ENCODE peak calls at places on chromosomes 5 and 9, in ten cellular contexts. One of them, this sample, is unnamed.

GRCh38 chr5:172530406-172530805 is 76.1 kb upstream of the SH3PXD2B start:
- DNase-seq in thyroid gland: no peak
- DNase-seq in heart left ventricle: no peak
- DNase-seq in heart right ventricle: no peak
- DNase-seq in cardiac muscle cell: no peak
- DNase-seq in aorta: no peak
- DNase-seq in psoas muscle: no peak
- DNase-seq in tibial artery: no peak
- DNase-seq in uterus: no peak
- DNase-seq in CD8-positive, alpha-beta T cell: no peak
- DNase-seq in this sample: no peak

GRCh38 chr5:1525624-1525985 is 1.8 kb upstream of the LPCAT1 start:
- DNase-seq in psoas muscle: no peak
- DNase-seq in cardiac muscle cell: no peak
- DNase-seq in thyroid gland: no peak
- DNase-seq in aorta: peak; percentile 38
- DNase-seq in heart right ventricle: no peak
- DNase-seq in uterus: no peak
- DNase-seq in tibial artery: no peak
- DNase-seq in CD8-positive, alpha-beta T cell: no peak
- DNase-seq in heart left ventricle: no peak
- DNase-seq in this sample: no peak

GRCh38 chr9:105405514-105406131 is 42.2 kb upstream of the FSD1L start:
- DNase-seq in heart right ventricle: no peak
- DNase-seq in uterus: no peak
- DNase-seq in cardiac muscle cell: no peak
- DNase-seq in aorta: no peak
- DNase-seq in thyroid gland: no peak
- DNase-seq in CD8-positive, alpha-beta T cell: peak; percentile 25
- DNase-seq in psoas muscle: no peak
- DNase-seq in heart left ventricle: no peak
- DNase-seq in tibial artery: no peak
- DNase-seq in this sample: no peak

GRCh38 chr9:36485647-36486453 is 85.8 kb upstream of the RNF38 start:
- DNase-seq in heart right ventricle: peak; percentile 17
- DNase-seq in heart left ventricle: peak; percentile 23
- DNase-seq in uterus: no peak
- DNase-seq in tibial artery: peak; percentile 67
- DNase-seq in cardiac muscle cell: no peak
- DNase-seq in aorta: no peak
- DNase-seq in psoas muscle: no peak
- DNase-seq in thyroid gland: no peak
- DNase-seq in CD8-positive, alpha-beta T cell: no peak
- DNase-seq in this sample: peak; percentile 28

GRCh38 chr9:131876486-131876885 is 136.6 kb upstream of the RAPGEF1 start:
- DNase-seq in CD8-positive, alpha-beta T cell: no peak
- DNase-seq in uterus: no peak
- DNase-seq in tibial artery: peak; percentile 16
- DNase-seq in heart right ventricle: no peak
- DNase-seq in psoas muscle: no peak
- DNase-seq in aorta: no peak
- DNase-seq in thyroid gland: no peak
- DNase-seq in heart left ventricle: no peak
- DNase-seq in cardiac muscle cell: no peak
- DNase-seq in this sample: no peak

GRCh38 chr5:174096619-174097018 is 51.1 kb downstream of the NSG2 start:
- DNase-seq in heart right ventricle: no peak
- DNase-seq in psoas muscle: no peak
- DNase-seq in CD8-positive, alpha-beta T cell: no peak
- DNase-seq in aorta: no peak
- DNase-seq in cardiac muscle cell: no peak
- DNase-seq in heart left ventricle: no peak
- DNase-seq in tibial artery: no peak
- DNase-seq in uterus: no peak
- DNase-seq in thyroid gland: no peak
- DNase-seq in this sample: no peak

GRCh38 chr9:37679649-37680402 is 29.1 kb downstream of the FRMPD1 start:
- DNase-seq in CD8-positive, alpha-beta T cell: no peak
- DNase-seq in psoas muscle: no peak
- DNase-seq in heart right ventricle: no peak
- DNase-seq in cardiac muscle cell: no peak
- DNase-seq in aorta: no peak
- DNase-seq in heart left ventricle: no peak
- DNase-seq in tibial artery: no peak
- DNase-seq in uterus: no peak
- DNase-seq in thyroid gland: no peak
- DNase-seq in this sample: no peak

GRCh38 chr9:130860458-130861316 is 25.6 kb downstream of the ABL1 start:
- DNase-seq in thyroid gland: peak; percentile 96
- DNase-seq in CD8-positive, alpha-beta T cell: no peak
- DNase-seq in heart right ventricle: peak; percentile 88
- DNase-seq in cardiac muscle cell: peak; percentile 97
- DNase-seq in tibial artery: peak; percentile 96
- DNase-seq in heart left ventricle: peak; percentile 83
- DNase-seq in aorta: peak; percentile 92
- DNase-seq in uterus: peak; percentile 83
- DNase-seq in psoas muscle: peak; percentile 89
- DNase-seq in this sample: no peak

GRCh38 chr9:68500457-68501158 is 40.1 kb downstream of the TMEM252 start:
- DNase-seq in psoas muscle: no peak
- DNase-seq in heart right ventricle: no peak
- DNase-seq in aorta: no peak
- DNase-seq in thyroid gland: no peak
- DNase-seq in cardiac muscle cell: peak; percentile 9
- DNase-seq in tibial artery: peak; percentile 72
- DNase-seq in heart left ventricle: peak; percentile 29
- DNase-seq in uterus: no peak
- DNase-seq in CD8-positive, alpha-beta T cell: no peak
- DNase-seq in this sample: no peak

GRCh38 chr5:81207009-81207408 is 26.1 kb upstream of the CKMT2 start:
- DNase-seq in thyroid gland: no peak
- DNase-seq in tibial artery: no peak
- DNase-seq in uterus: no peak
- DNase-seq in aorta: no peak
- DNase-seq in heart right ventricle: no peak
- DNase-seq in cardiac muscle cell: peak; percentile 25
- DNase-seq in heart left ventricle: no peak
- DNase-seq in CD8-positive, alpha-beta T cell: no peak
- DNase-seq in psoas muscle: no peak
- DNase-seq in this sample: peak; percentile 34

GRCh38 chr9:135971892-135972291 is 10.7 kb upstream of the UBAC1 start:
- DNase-seq in heart right ventricle: no peak
- DNase-seq in cardiac muscle cell: no peak
- DNase-seq in psoas muscle: no peak
- DNase-seq in thyroid gland: peak; percentile 88
- DNase-seq in CD8-positive, alpha-beta T cell: no peak
- DNase-seq in uterus: no peak
- DNase-seq in aorta: no peak
- DNase-seq in tibial artery: no peak
- DNase-seq in heart left ventricle: no peak
- DNase-seq in this sample: peak; percentile 80

GRCh38 chr5:58274199-58274598 is 185.7 kb downstream of the PLK2 start:
- DNase-seq in cardiac muscle cell: no peak
- DNase-seq in thyroid gland: no peak
- DNase-seq in tibial artery: no peak
- DNase-seq in CD8-positive, alpha-beta T cell: no peak
- DNase-seq in uterus: no peak
- DNase-seq in aorta: no peak
- DNase-seq in heart right ventricle: no peak
- DNase-seq in heart left ventricle: no peak
- DNase-seq in psoas muscle: no peak
- DNase-seq in this sample: no peak

GRCh38 chr5:141343953-141344463 is 379 bp downstream of the PCDHGA3 start:
- DNase-seq in CD8-positive, alpha-beta T cell: no peak
- DNase-seq in thyroid gland: no peak
- DNase-seq in heart left ventricle: no peak
- DNase-seq in psoas muscle: no peak
- DNase-seq in heart right ventricle: no peak
- DNase-seq in uterus: no peak
- DNase-seq in cardiac muscle cell: no peak
- DNase-seq in aorta: no peak
- DNase-seq in tibial artery: no peak
- DNase-seq in this sample: no peak

GRCh38 chr5:141342773-141343172 is 856 bp upstream of the PCDHGA3 start:
- DNase-seq in tibial artery: no peak
- DNase-seq in CD8-positive, alpha-beta T cell: no peak
- DNase-seq in heart left ventricle: no peak
- DNase-seq in psoas muscle: no peak
- DNase-seq in cardiac muscle cell: no peak
- DNase-seq in aorta: no peak
- DNase-seq in heart right ventricle: no peak
- DNase-seq in uterus: no peak
- DNase-seq in thyroid gland: no peak
- DNase-seq in this sample: no peak

GRCh38 chr5:141343242-141343952 is at the start of gene PCDHGA3:
- DNase-seq in thyroid gland: no peak
- DNase-seq in psoas muscle: no peak
- DNase-seq in tibial artery: no peak
- DNase-seq in cardiac muscle cell: peak; percentile 63
- DNase-seq in aorta: no peak
- DNase-seq in heart left ventricle: no peak
- DNase-seq in CD8-positive, alpha-beta T cell: no peak
- DNase-seq in heart right ventricle: peak; percentile 41
- DNase-seq in uterus: no peak
- DNase-seq in this sample: no peak

GRCh38 chr5:141338538-141339306 is at the start of gene PCDHGA2:
- DNase-seq in CD8-positive, alpha-beta T cell: no peak
- DNase-seq in uterus: no peak
- DNase-seq in thyroid gland: no peak
- DNase-seq in tibial artery: no peak
- DNase-seq in heart left ventricle: no peak
- DNase-seq in cardiac muscle cell: peak; percentile 66
- DNase-seq in aorta: no peak
- DNase-seq in heart right ventricle: peak; percentile 36
- DNase-seq in psoas muscle: no peak
- DNase-seq in this sample: peak; percentile 52
- H3K9me3 ChIP-seq in CD8-positive, alpha-beta T cell: peaks cover 6% of the 10 kb centered on the region
- H3K9me3 ChIP-seq in uterus: peaks cover 56% of the 10 kb centered on the region
- H3K9me3 ChIP-seq in thyroid gland: no peaks in the 10 kb centered on the region
- H3K9me3 ChIP-seq in tibial artery: peaks cover 96% of the 10 kb centered on the region
- H3K9me3 ChIP-seq in heart left ventricle: peaks cover 88% of the 10 kb centered on the region
- H3K9me3 ChIP-seq in cardiac muscle cell: no peaks in the 10 kb centered on the region
- H3K9me3 ChIP-seq in aorta: peaks cover 26% of the 10 kb centered on the region
- H3K9me3 ChIP-seq in heart right ventricle: no peaks in the 10 kb centered on the region
- H3K9me3 ChIP-seq in psoas muscle: peaks cover 23% of the 10 kb centered on the region
- H3K9me3 ChIP-seq in this sample: no peaks in the 10 kb centered on the region

GRCh38 chr9:108160705-108161233 is 671.2 kb upstream of the KLF4 start:
- DNase-seq in uterus: no peak
- DNase-seq in heart right ventricle: no peak
- DNase-seq in aorta: no peak
- DNase-seq in tibial artery: no peak
- DNase-seq in CD8-positive, alpha-beta T cell: no peak
- DNase-seq in thyroid gland: no peak
- DNase-seq in heart left ventricle: no peak
- DNase-seq in psoas muscle: no peak
- DNase-seq in cardiac muscle cell: no peak
- DNase-seq in this sample: no peak
- H3K4me1 ChIP-seq in uterus: no peaks in the 10 kb centered on the region
- H3K4me1 ChIP-seq in heart right ventricle: no peaks in the 10 kb centered on the region
- H3K4me1 ChIP-seq in aorta: no peaks in the 10 kb centered on the region
- H3K4me1 ChIP-seq in tibial artery: no peaks in the 10 kb centered on the region
- H3K4me1 ChIP-seq in CD8-positive, alpha-beta T cell: no peaks in the 10 kb centered on the region
- H3K4me1 ChIP-seq in thyroid gland: no peaks in the 10 kb centered on the region
- H3K4me1 ChIP-seq in heart left ventricle: no peaks in the 10 kb centered on the region
- H3K4me1 ChIP-seq in psoas muscle: no peaks in the 10 kb centered on the region
- H3K4me1 ChIP-seq in cardiac muscle cell: no peaks in the 10 kb centered on the region
- H3K4me1 ChIP-seq in this sample: no peaks in the 10 kb centered on the region

GRCh38 chr5:141250576-141250975 is 5.4 kb downstream of the PCDHB15 start:
- DNase-seq in thyroid gland: no peak
- DNase-seq in psoas muscle: no peak
- DNase-seq in heart left ventricle: no peak
- DNase-seq in heart right ventricle: no peak
- DNase-seq in cardiac muscle cell: no peak
- DNase-seq in tibial artery: no peak
- DNase-seq in aorta: no peak
- DNase-seq in CD8-positive, alpha-beta T cell: no peak
- DNase-seq in uterus: no peak
- DNase-seq in this sample: no peak
- H3K9me3 ChIP-seq in thyroid gland: no peaks in the 10 kb centered on the region
- H3K9me3 ChIP-seq in psoas muscle: peaks cover 72% of the 10 kb centered on the region
- H3K9me3 ChIP-seq in heart left ventricle: peaks cover 97% of the 10 kb centered on the region
- H3K9me3 ChIP-seq in heart right ventricle: peaks cover 48% of the 10 kb centered on the region
- H3K9me3 ChIP-seq in cardiac muscle cell: peaks cover 6% of the 10 kb centered on the region
- H3K9me3 ChIP-seq in tibial artery: peaks cover 100% of the 10 kb centered on the region
- H3K9me3 ChIP-seq in aorta: peaks cover 20% of the 10 kb centered on the region
- H3K9me3 ChIP-seq in CD8-positive, alpha-beta T cell: peaks cover 7% of the 10 kb centered on the region
- H3K9me3 ChIP-seq in uterus: peaks cover 96% of the 10 kb centered on the region
- H3K9me3 ChIP-seq in this sample: no peaks in the 10 kb centered on the region

GRCh38 chr5:32574540-32575175 is 10.7 kb upstream of the SUB1 start:
- DNase-seq in tibial artery: no peak
- DNase-seq in aorta: no peak
- DNase-seq in thyroid gland: no peak
- DNase-seq in heart left ventricle: no peak
- DNase-seq in uterus: no peak
- DNase-seq in CD8-positive, alpha-beta T cell: no peak
- DNase-seq in heart right ventricle: no peak
- DNase-seq in cardiac muscle cell: no peak
- DNase-seq in psoas muscle: no peak
- DNase-seq in this sample: no peak

GRCh38 chr5:32583582-32584232 is 1.6 kb upstream of the SUB1 start:
- DNase-seq in heart right ventricle: no peak
- DNase-seq in tibial artery: no peak
- DNase-seq in aorta: no peak
- DNase-seq in psoas muscle: no peak
- DNase-seq in thyroid gland: no peak
- DNase-seq in CD8-positive, alpha-beta T cell: no peak
- DNase-seq in heart left ventricle: no peak
- DNase-seq in uterus: no peak
- DNase-seq in cardiac muscle cell: no peak
- DNase-seq in this sample: no peak

GRCh38 chr5:32581010-32581785 is 4.2 kb upstream of the SUB1 start:
- DNase-seq in uterus: no peak
- DNase-seq in thyroid gland: no peak
- DNase-seq in cardiac muscle cell: no peak
- DNase-seq in aorta: no peak
- DNase-seq in CD8-positive, alpha-beta T cell: no peak
- DNase-seq in psoas muscle: no peak
- DNase-seq in heart left ventricle: no peak
- DNase-seq in heart right ventricle: no peak
- DNase-seq in tibial artery: no peak
- DNase-seq in this sample: no peak

GRCh38 chr5:32578764-32579163 is 6.6 kb upstream of the SUB1 start:
- DNase-seq in psoas muscle: no peak
- DNase-seq in CD8-positive, alpha-beta T cell: no peak
- DNase-seq in heart right ventricle: no peak
- DNase-seq in cardiac muscle cell: no peak
- DNase-seq in thyroid gland: no peak
- DNase-seq in tibial artery: no peak
- DNase-seq in aorta: no peak
- DNase-seq in heart left ventricle: no peak
- DNase-seq in uterus: no peak
- DNase-seq in this sample: no peak

DNA sequence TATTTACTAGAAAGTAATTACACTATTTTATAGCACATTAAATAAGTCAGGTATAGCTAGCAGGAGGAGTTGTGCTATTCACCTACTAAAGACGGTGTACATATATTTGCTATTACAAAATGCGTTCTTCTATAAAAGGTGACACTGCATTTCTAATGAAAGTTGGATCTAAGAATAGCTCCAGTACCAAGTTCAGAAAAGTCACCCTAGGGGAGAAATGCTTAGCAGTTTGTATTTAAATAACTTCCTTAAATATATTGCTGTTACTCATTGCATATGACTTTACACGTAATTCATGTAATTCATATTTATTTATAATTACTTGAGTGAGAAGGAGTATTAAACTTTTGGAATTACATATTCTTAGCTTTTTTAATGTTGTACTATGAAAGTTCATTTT is 7.0 kb upstream of the SUB1 start:
- DNase-seq in psoas muscle: no peak
- DNase-seq in heart right ventricle: no peak
- DNase-seq in CD8-positive, alpha-beta T cell: no peak
- DNase-seq in uterus: no peak
- DNase-seq in heart left ventricle: no peak
- DNase-seq in aorta: no peak
- DNase-seq in thyroid gland: no peak
- DNase-seq in cardiac muscle cell: no peak
- DNase-seq in tibial artery: no peak
- DNase-seq in this sample: no peak
- H3K4me1 ChIP-seq in psoas muscle: no peaks in the 10 kb centered on the region
- H3K4me1 ChIP-seq in heart right ventricle: no peaks in the 10 kb centered on the region
- H3K4me1 ChIP-seq in CD8-positive, alpha-beta T cell: peaks cover 4% of the 10 kb centered on the region
- H3K4me1 ChIP-seq in uterus: no peaks in the 10 kb centered on the region
- H3K4me1 ChIP-seq in heart left ventricle: no peaks in the 10 kb centered on the region
- H3K4me1 ChIP-seq in aorta: no peaks in the 10 kb centered on the region
- H3K4me1 ChIP-seq in thyroid gland: no peaks in the 10 kb centered on the region
- H3K4me1 ChIP-seq in cardiac muscle cell: peaks cover 4% of the 10 kb centered on the region
- H3K4me1 ChIP-seq in tibial artery: no peaks in the 10 kb centered on the region
- H3K4me1 ChIP-seq in this sample: peaks cover 6% of the 10 kb centered on the region

This sample was measured in HAP-1.